ENCODE peak calls at places on chromosome 10, in four cellular contexts. B is cardiac fibroblast, X is fibroblast of the aortic adventitia, G is fibroblast of lung. M is an unnamed sample.

GRCh38 chr10:52146766-52147165 is 167.3 kb upstream of the DKK1 start:
- DNase-seq in B (no peak), G (peak; percentile 70), X (peak; percentile 28), M (peak; percentile 7)

GRCh38 chr10:24382045-24382444 is 173.1 kb downstream of the KIAA1217 start:
- DNase-seq in X (no peak), G (no peak), B (no peak), M (no peak)

GRCh38 chr10:43045246-43045621 is 31.6 kb upstream of the RET start:
- DNase-seq in B (no peak), X (no peak), G (no peak), M (no peak)

GRCh38 chr10:29158066-29158465 is 130.8 kb upstream of the LYZL1 start:
- DNase-seq in B (no peak), X (no peak), G (no peak), M (no peak)

GRCh38 chr10:14557573-14557972 is 217.1 kb downstream of the FAM107B start:
- DNase-seq in X (no peak), B (no peak), G (no peak), M (no peak)

GRCh38 chr10:89644691-89644966 is 413 bp downstream of the PANK1 start:
- DNase-seq in G (no peak), B (no peak), X (no peak), M (no peak)

GRCh38 chr10:123021517-123021916 is 12.7 kb downstream of the ACADSB start:
- DNase-seq in X (peak; percentile 12), G (peak; percentile 24), B (peak; percentile 33), M (no peak)

GRCh38 chr10:78688221-78688944 is 380.4 kb upstream of the ZMIZ1 start:
- DNase-seq in G (no peak), X (no peak), B (no peak), M (no peak)

GRCh38 chr10:43211030-43211429 is 55.8 kb downstream of the RASGEF1A start:
- DNase-seq in B (peak; percentile 19), G (no peak), X (no peak), M (no peak)

GRCh38 chr10:11875499-11876281 is 52.5 kb downstream of the PROSER2 start:
- DNase-seq in X (peak; percentile 91), B (peak; percentile 93), G (peak; percentile 89), M (peak; percentile 29)

GRCh38 chr10:16779375-16779774 is 37.8 kb downstream of the RSU1 start:
- DNase-seq in G (no peak), X (no peak), B (peak; percentile 3), M (no peak)

GRCh38 chr10:46326066-46326465 is 39.3 kb downstream of the ANTXRL start:
- DNase-seq in X (no peak), B (no peak), G (no peak), M (no peak)

GRCh38 chr10:102997998-102998397 is 79.9 kb downstream of the CNNM2 start:
- DNase-seq in B (no peak), G (no peak), X (no peak), M (no peak)

DNA sequence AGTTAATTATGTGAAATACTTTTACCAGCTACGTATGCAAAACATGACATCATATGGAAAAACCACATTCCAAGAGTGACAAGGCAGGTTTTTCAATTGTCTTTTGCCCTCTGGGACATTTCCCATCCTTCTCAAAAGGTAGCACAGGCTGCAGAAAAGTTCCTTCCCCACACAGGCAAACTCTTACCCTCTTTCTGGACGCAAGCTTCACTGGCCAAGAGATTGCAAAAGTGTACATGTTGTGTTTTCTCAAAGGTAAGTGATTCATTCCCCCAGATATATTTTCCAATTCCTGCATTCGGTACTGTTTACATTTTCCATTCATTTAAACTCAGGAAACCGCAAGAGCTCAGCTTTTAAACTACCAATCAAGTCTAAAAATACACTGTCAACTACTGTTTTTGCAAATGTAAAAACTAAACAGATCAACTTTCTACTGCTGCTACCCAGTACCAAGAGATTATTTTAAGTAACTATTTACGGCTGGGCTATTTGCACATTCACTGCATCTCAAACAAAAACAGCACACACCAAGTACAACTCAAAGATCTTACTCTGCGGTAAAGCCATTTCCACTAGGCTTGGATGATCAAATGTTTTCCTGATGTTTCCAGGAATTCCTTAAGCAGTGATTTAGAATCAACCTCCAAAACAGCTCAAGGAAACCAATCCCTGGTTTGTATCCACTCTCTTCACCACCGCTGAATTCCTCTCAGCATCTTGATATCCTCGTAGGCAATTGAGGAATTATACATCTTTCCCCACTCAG is 233.6 kb upstream of the CCDC6 start:
- DNase-seq in B (peak; percentile 47), G (peak; percentile 78), X (peak; percentile 61), M (peak; percentile 49)
- H3K4me3 ChIP-seq in B (no peak overlapping the region), G (no peak overlapping the region), X (no peak overlapping the region), M (peak overlapping the region; percentile 9)

GRCh38 chr10:84824525-84824924 is 496.1 kb downstream of the CCSER2 start:
- DNase-seq in G (no peak), B (no peak), X (no peak), M (no peak)

GRCh38 chr10:84818956-84819355 is 490.6 kb downstream of the CCSER2 start:
- DNase-seq in G (no peak), X (no peak), B (no peak), M (no peak)

GRCh38 chr10:84820596-84820995 is 492.2 kb downstream of the CCSER2 start:
- DNase-seq in X (no peak), B (no peak), G (no peak), M (no peak)

GRCh38 chr10:84822926-84823325 is 494.5 kb downstream of the CCSER2 start:
- DNase-seq in B (no peak), X (no peak), G (no peak), M (no peak)

DNA sequence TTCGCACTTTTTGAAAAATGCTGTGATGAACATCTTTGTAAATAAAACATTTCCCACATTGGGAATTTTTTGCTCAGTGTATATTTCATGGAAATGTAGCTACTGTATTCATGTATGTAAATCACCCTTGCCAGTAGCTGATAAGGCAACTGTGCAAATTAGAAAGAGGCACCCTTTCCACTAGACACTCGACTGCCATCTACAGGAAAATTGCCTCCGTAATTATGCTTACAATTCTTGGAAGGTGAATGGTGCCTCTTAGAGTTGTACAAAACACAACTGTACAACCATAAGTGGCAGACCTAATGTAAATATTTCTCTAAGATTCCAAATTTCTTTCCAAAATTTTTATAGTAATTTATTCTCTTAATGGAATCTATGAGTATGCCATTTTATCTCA is 491.7 kb downstream of the CCSER2 start:
- DNase-seq in B (no peak), G (no peak), X (no peak), M (no peak)
- TF ChIP-seq CTCF in B (no peak), G (no peak), X (no peak), M (no peak)

GRCh38 chr10:119477444-119477843 is 65.1 kb downstream of the RGS10 start:
- DNase-seq in X (no peak), B (no peak), G (no peak), M (no peak)
- H3K4me3 ChIP-seq in X (no peak overlapping the region), B (no peak overlapping the region), G (no peak overlapping the region), M (no peak overlapping the region)

GRCh38 chr10:96858706-96859050 is 26.6 kb downstream of the LCOR start:
- DNase-seq in B (no peak), G (no peak), X (no peak), M (no peak)

GRCh38 chr10:96858038-96858705 is 26.1 kb downstream of the LCOR start:
- DNase-seq in B (no peak), G (no peak), X (no peak), M (no peak)

GRCh38 chr10:96860631-96861277 is 28.7 kb downstream of the LCOR start:
- DNase-seq in G (no peak), X (no peak), B (no peak), M (no peak)

GRCh38 chr10:96857613-96858012 is 25.5 kb downstream of the LCOR start:
- DNase-seq in G (no peak), X (no peak), B (no peak), M (no peak)

GRCh38 chr10:96856317-96856716 is 24.2 kb downstream of the LCOR start:
- DNase-seq in B (no peak), G (no peak), X (no peak), M (no peak)
- TF ChIP-seq CTCF in B (no peak), G (no peak), X (no peak), M (no peak)